ENCODE peak calls at places on chromosomes 16 and 17, in five cellular contexts. H is NB4, R is K562, I is A549, C is endothelial cell of umbilical vein. D is an unnamed sample.

GRCh38 chr17:44331249-44331760 is 6.7 kb upstream of the SLC25A39 start:
- DNase-seq in H (peak), R (peak), I (peak), C (peak), D (no peak)

GRCh38 chr17:72588561-72588960 is 467.7 kb downstream of the SOX9 start:
- DNase-seq in H (no peak), R (no peak), I (no peak), C (no peak), D (no peak)

GRCh38 chr17:61201211-61201610 is 198.4 kb upstream of the TBX2 start:
- DNase-seq in H (no peak), R (no peak), I (peak), C (no peak), D (no peak)

GRCh38 chr17:17151962-17152361 is 54.2 kb downstream of the PLD6 start:
- DNase-seq in H (no peak), R (no peak), I (peak), C (peak), D (no peak)

GRCh38 chr17:2853722-2854580 is 57.7 kb downstream of the RAP1GAP2 start:
- DNase-seq in H (no peak), R (no peak), I (peak), C (no peak), D (no peak)

GRCh38 chr16:54375056-54375455 is 88.5 kb upstream of the IRX3 start:
- DNase-seq in H (no peak), R (no peak), I (no peak), C (no peak), D (no peak)

GRCh38 chr16:24850289-24850931 is 4.6 kb downstream of the SLC5A11 start:
- DNase-seq in H (no peak), R (no peak), I (no peak), C (no peak), D (no peak)

GRCh38 chr16:75061677-75062076 is 54.9 kb downstream of the LDHD start:
- DNase-seq in H (peak), R (no peak), I (no peak), C (no peak), D (no peak)

GRCh38 chr17:52389632-52390031 is 231.1 kb upstream of the CA10 start:
- DNase-seq in H (no peak), R (no peak), I (no peak), C (no peak), D (no peak)

GRCh38 chr17:66543526-66543925 is 241.1 kb downstream of the PRKCA start:
- DNase-seq in H (no peak), R (no peak), I (no peak), C (no peak), D (no peak)

GRCh38 chr17:2233441-2233947 is 70.1 kb downstream of the SMG6 start:
- DNase-seq in H (no peak), R (no peak), I (no peak), C (peak), D (no peak)

GRCh38 chr16:12876778-12877177 is 24.6 kb upstream of the SHISA9 start:
- DNase-seq in H (no peak), R (no peak), I (peak), C (no peak), D (no peak)
- TF ChIP-seq MYC in H (no peak), R (no peak), I (no peak), C (no peak), D (no peak)

GRCh38 chr17:50470451-50470850 is 1.8 kb upstream of the CHAD start:
- DNase-seq in H (no peak), R (no peak), I (no peak), C (no peak), D (no peak)
- TF ChIP-seq MYC in H (no peak), R (no peak), I (no peak), C (no peak), D (no peak)

GRCh38 chr16:734981-735881 is 5.6 kb downstream of the CIAO3 start:
- DNase-seq in H (no peak), R (no peak), I (no peak), C (no peak), D (no peak)

GRCh38 chr16:736936-737481 is 3.8 kb downstream of the CIAO3 start:
- DNase-seq in H (no peak), R (no peak), I (no peak), C (no peak), D (no peak)

GRCh38 chr16:734208-734980 is 6.4 kb downstream of the CIAO3 start:
- DNase-seq in H (peak), R (no peak), I (no peak), C (no peak), D (no peak)

GRCh38 chr16:733382-734207 is 6.7 kb downstream of the HAGHL start:
- DNase-seq in H (peak), R (peak), I (peak), C (no peak), D (no peak)

GRCh38 chr16:735982-736453 is 4.8 kb downstream of the CIAO3 start:
- DNase-seq in H (no peak), R (no peak), I (no peak), C (no peak), D (no peak)
- TF ChIP-seq MYC in H (no peak), R (no peak), I (no peak), C (no peak), D (no peak)

GRCh38 chr16:65655802-65656201 is 533.9 kb upstream of the CDH11 start:
- DNase-seq in H (no peak), R (no peak), I (no peak), C (no peak), D (no peak)
- TF ChIP-seq MYC in H (no peak), R (no peak), I (no peak), C (no peak), D (no peak)

DNA sequence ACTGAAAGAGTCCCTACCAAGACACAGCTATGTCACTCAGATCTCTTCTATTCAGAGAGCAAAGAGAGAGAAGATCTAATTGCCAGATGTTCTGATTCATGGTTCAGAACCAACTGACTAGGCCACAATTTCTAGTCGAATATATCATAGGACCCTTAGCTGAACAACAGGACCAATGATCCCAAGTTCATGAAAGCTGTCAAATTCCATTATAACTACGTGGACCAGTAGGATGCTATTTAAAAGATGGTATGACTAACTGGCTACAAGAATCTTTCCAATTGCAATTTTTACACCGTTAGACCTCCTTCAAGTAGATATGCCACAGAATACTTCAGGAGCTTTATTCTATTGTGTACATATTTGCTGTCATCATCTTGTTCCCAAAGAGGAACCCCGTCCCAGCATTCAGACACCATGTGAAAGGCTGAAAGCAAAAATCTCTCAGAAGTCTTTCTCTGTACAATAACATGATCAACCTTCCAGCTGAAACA is 26.0 kb downstream of the DCUN1D3 start:
- DNase-seq in H (no peak), R (no peak), I (no peak), C (no peak), D (no peak)
- TF ChIP-seq MYC in H (no peak), R (no peak), I (no peak), C (no peak), D (no peak)

DNA sequence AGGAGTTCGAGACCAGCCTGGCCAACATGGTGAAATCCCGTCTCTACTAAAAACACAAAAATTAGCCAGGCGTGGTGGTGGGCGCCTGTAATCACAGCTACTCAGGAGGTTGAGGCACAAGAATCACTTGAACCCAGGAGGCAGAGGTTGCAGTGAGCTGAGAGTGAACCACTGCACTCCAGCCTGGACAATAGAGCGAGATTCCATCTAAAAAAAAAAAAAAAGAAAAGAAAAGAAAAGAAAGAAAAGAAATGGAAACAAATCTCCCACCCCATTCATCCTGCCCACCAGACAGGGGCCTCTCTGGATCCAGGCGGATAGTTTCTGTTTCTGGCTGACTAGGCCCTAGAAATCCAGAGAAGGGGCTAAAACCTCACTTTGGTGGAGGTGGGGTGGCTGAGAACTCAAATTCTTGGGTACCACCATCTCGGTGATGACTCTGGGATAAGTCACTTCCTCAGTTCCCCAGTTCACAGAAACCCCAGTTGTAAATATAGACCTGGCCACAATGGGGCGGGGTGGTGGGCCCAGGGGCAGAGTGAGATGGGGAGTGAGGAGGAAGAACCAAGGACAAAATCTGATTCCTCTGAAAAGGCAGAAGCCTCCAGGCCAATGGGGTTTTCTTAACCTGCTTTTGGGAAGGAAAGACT is 22.2 kb downstream of the SOCS1 start:
- DNase-seq in H (peak), R (peak), I (no peak), C (no peak), D (no peak)
- TF ChIP-seq MYC in H (no peak), R (no peak), I (no peak), C (no peak), D (no peak)

GRCh38 chr16:4498546-4499195 is 22.5 kb downstream of the HMOX2 start:
- DNase-seq in H (no peak), R (no peak), I (no peak), C (no peak), D (no peak)
- TF ChIP-seq MYC in H (no peak), R (no peak), I (no peak), C (no peak), D (no peak)

DNA sequence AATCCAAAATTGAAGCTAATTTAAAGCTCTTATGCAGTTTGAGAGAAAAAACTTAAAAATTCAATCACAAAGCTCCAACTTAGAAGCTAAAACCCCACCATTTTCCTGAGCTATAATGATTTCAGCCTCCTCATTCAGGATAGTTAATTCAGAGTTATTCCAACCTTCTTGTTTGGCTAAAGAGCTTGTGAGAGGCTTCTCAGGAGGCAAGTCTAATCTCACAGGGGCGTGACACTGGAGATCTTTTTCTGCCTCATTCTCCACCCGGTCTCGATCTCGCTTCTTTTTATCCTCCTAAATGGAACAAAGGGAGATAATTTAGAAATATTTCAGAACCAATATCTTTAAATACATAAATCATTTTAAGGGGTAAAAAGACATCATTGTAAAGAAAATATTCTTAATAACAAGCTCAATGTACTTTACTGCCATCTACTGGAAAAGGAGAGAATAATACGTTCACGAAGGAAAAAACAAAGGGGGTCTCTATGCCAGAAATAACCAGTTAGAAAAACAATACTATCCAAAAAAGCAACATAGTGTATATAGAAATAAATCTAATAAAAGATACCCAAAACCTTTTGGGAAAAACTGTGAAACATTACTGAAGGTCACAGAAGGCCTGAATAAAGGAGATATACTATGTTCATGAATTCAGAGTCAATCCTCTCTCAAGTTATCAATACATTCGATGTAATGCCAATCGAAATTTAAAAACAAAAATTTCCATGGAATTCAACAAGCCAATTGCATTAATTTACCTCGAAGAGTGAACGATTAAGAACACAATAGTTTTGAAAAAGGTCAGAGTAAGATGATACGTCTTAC is 13.9 kb downstream of the BRD7 start:
- DNase-seq in H (peak), R (peak), I (no peak), C (peak), D (no peak)
- TF ChIP-seq MYC in H (no peak), R (no peak), I (no peak), C (no peak), D (no peak)

GRCh38 chr17:10316986-10317834 is 55.6 kb downstream of the MYH13 start:
- DNase-seq in H (peak), R (peak), I (peak), C (no peak), D (no peak)
- TF ChIP-seq MYC in H (no peak), R (no peak), I (no peak), C (no peak), D (no peak)